ENCODE peak calls at places on chromosomes 16 and 17, in nine cellular contexts. J, R, A, O, G, F, H, V and D are unnamed samples.

GRCh38 chr17:9150407-9151090 is 129.2 kb downstream of the NTN1 start:
- DNase-seq in J (no peak), R (peak; percentile 64), A (no peak), O (no peak), G (peak; percentile 47), F (no peak), H (no peak), V (no peak), D (peak; percentile 8)

GRCh38 chr16:62010186-62010585 is 26.1 kb downstream of the CDH8 start:
- DNase-seq in J (no peak), R (no peak), A (no peak), O (no peak), G (no peak), F (no peak), H (no peak), V (no peak), D (peak; percentile 56)

GRCh38 chr17:36463916-36464764 is 22.3 kb upstream of the ZNHIT3 start:
- DNase-seq in J (no peak), R (peak; percentile 95), A (peak; percentile 51), O (peak; percentile 59), G (peak; percentile 99), F (no peak), H (peak; percentile 33), V (no peak), D (no peak)

GRCh38 chr17:35345926-35346771 is 27.3 kb downstream of the SLFN11 start:
- DNase-seq in J (no peak), R (peak; percentile 71), A (no peak), O (peak; percentile 87), G (peak; percentile 59), F (peak; percentile 78), H (peak; percentile 67), V (no peak), D (peak; percentile 38)

GRCh38 chr17:48215583-48216139 is 108.1 kb downstream of the SNX11 start:
- DNase-seq in J (no peak), R (peak; percentile 66), A (peak; percentile 82), O (no peak), G (peak; percentile 57), F (no peak), H (no peak), V (no peak), D (no peak)

GRCh38 chr16:66364117-66364958 is 2.2 kb upstream of the CDH5 start:
- DNase-seq in J (no peak), R (peak; percentile 62), A (no peak), O (peak; percentile 74), G (no peak), F (no peak), H (peak; percentile 68), V (no peak), D (peak; percentile 16)

GRCh38 chr16:67482260-67482924 is 955 bp downstream of the AGRP start:
- DNase-seq in J (no peak), R (no peak), A (no peak), O (peak; percentile 33), G (no peak), F (peak; percentile 30), H (no peak), V (no peak), D (no peak)

GRCh38 chr16:49931931-49932330 is 76.0 kb upstream of the ZNF423 start:
- DNase-seq in J (no peak), R (no peak), A (no peak), O (no peak), G (no peak), F (no peak), H (no peak), V (no peak), D (no peak)

GRCh38 chr17:7587831-7588230 is 2.1 kb downstream of the SOX15 start:
- DNase-seq in J (no peak), R (no peak), A (no peak), O (no peak), G (no peak), F (no peak), H (no peak), V (no peak), D (no peak)

GRCh38 chr16:58127634-58128033 is 1.5 kb downstream of the CFAP20 start:
- DNase-seq in J (no peak), R (peak; percentile 59), A (no peak), O (no peak), G (no peak), F (no peak), H (no peak), V (no peak), D (no peak)

GRCh38 chr17:2416010-2416734 is 15.3 kb upstream of the MNT start:
- DNase-seq in J (peak; percentile 85), R (peak; percentile 93), A (peak; percentile 88), O (peak; percentile 88), G (peak; percentile 85), F (peak; percentile 85), H (peak; percentile 93), V (peak; percentile 81), D (peak; percentile 88)

GRCh38 chr17:49525831-49526741 is 31.0 kb downstream of the NGFR start:
- DNase-seq in J (no peak), R (no peak), A (no peak), O (peak; percentile 58), G (peak; percentile 4), F (no peak), H (no peak), V (no peak), D (no peak)

GRCh38 chr17:39276113-39276512 is 50.4 kb upstream of the STAC2 start:
- DNase-seq in J (no peak), R (no peak), A (no peak), O (no peak), G (no peak), F (no peak), H (no peak), V (no peak), D (no peak)

GRCh38 chr17:64384253-64385186 is 6.1 kb downstream of the PECAM1 start:
- DNase-seq in J (no peak), R (peak; percentile 5), A (no peak), O (no peak), G (no peak), F (no peak), H (no peak), V (no peak), D (no peak)

GRCh38 chr17:79531191-79531590 is 79.7 kb downstream of the RBFOX3 start:
- DNase-seq in J (no peak), R (no peak), A (no peak), O (peak; percentile 19), G (no peak), F (no peak), H (no peak), V (no peak), D (no peak)

GRCh38 chr16:2160915-2161551 is 5.5 kb downstream of the TRAF7 start:
- DNase-seq in J (no peak), R (peak; percentile 93), A (no peak), O (peak; percentile 70), G (no peak), F (no peak), H (peak; percentile 66), V (no peak), D (no peak)

GRCh38 chr16:84955427-84955826 is 55.9 kb downstream of the ZDHHC7 start:
- DNase-seq in J (no peak), R (no peak), A (no peak), O (no peak), G (no peak), F (no peak), H (no peak), V (no peak), D (no peak)

GRCh38 chr17:34131386-34131785 is 123.7 kb upstream of the CCL2 start:
- DNase-seq in J (no peak), R (no peak), A (no peak), O (no peak), G (no peak), F (no peak), H (no peak), V (no peak), D (no peak)

GRCh38 chr16:84484579-84485254 is 19.7 kb downstream of the MEAK7 start:
- DNase-seq in J (no peak), R (peak; percentile 62), A (peak; percentile 72), O (peak; percentile 69), G (peak; percentile 68), F (no peak), H (no peak), V (peak; percentile 61), D (peak; percentile 68)

GRCh38 chr17:75271233-75271954 is 363 bp upstream of the MIF4GD start:
- DNase-seq in J (peak; percentile 76), R (peak; percentile 92), A (peak; percentile 82), O (peak; percentile 84), G (peak; percentile 99), F (peak; percentile 85), H (peak; percentile 58), V (peak; percentile 69), D (peak; percentile 81)

GRCh38 chr17:43881758-43882505 is 25.4 kb downstream of the MPP2 start:
- DNase-seq in J (no peak), R (no peak), A (no peak), O (no peak), G (no peak), F (no peak), H (no peak), V (no peak), D (no peak)

GRCh38 chr17:10875984-10876555 is 38.2 kb upstream of the PIRT start:
- DNase-seq in J (no peak), R (peak; percentile 46), A (peak; percentile 68), O (peak; percentile 35), G (peak; percentile 72), F (peak; percentile 24), H (peak; percentile 21), V (no peak), D (peak; percentile 8)

GRCh38 chr17:9628509-9628908 is 16.8 kb upstream of the USP43 start:
- DNase-seq in J (no peak), R (no peak), A (peak; percentile 33), O (no peak), G (no peak), F (no peak), H (no peak), V (no peak), D (no peak)

GRCh38 chr16:17173134-17173729 is 297.5 kb downstream of the XYLT1 start:
- DNase-seq in J (no peak), R (peak; percentile 65), A (no peak), O (peak; percentile 57), G (no peak), F (no peak), H (peak; percentile 58), V (peak; percentile 10), D (peak; percentile 27)

GRCh38 chr17:82600731-82601446 is 47.4 kb downstream of the WDR45B start:
- DNase-seq in J (no peak), R (no peak), A (no peak), O (no peak), G (no peak), F (no peak), H (no peak), V (no peak), D (no peak)

GRCh38 chr17:74746922-74747321 is 1.5 kb upstream of the NHERF1 start:
- DNase-seq in J (no peak), R (no peak), A (no peak), O (no peak), G (no peak), F (no peak), H (no peak), V (no peak), D (no peak)

GRCh38 chr17:56918916-56919315 is 5.1 kb upstream of the TRIM25 start:
- DNase-seq in J (no peak), R (peak; percentile 59), A (no peak), O (no peak), G (no peak), F (no peak), H (no peak), V (no peak), D (no peak)